ENCODE peak calls at places on chromosomes 16 and 17, in seven cellular contexts. U is uterus, J is H1, Z is body of pancreas, R is esophagus squamous epithelium, Y is lower leg skin, L is tibial nerve. O is an unnamed sample.

GRCh38 chr16:83501481-83501880 is 306.3 kb upstream of the HSBP1 start:
- DNase-seq in U (no peak), J (no peak), Z (no peak), R (no peak), Y (no peak), L (no peak), O (no peak)

GRCh38 chr16:78594191-78594590 is 494.7 kb downstream of the WWOX start:
- DNase-seq in U (no peak), J (no peak), Z (no peak), R (no peak), Y (no peak), L (no peak), O (no peak)

GRCh38 chr17:11404431-11404830 is 163.4 kb downstream of the SHISA6 start:
- DNase-seq in U (no peak), J (no peak), Z (peak; percentile 2), R (no peak), Y (no peak), L (no peak), O (no peak)

GRCh38 chr16:73020409-73020884 is 27.5 kb downstream of the ZFHX3 start:
- DNase-seq in U (no peak), J (no peak), Z (peak; percentile 97), R (no peak), Y (peak; percentile 66), L (peak; percentile 73), O (peak; percentile 80)

GRCh38 chr16:49598386-49599170 is 225.0 kb downstream of the C16orf78 start:
- DNase-seq in U (peak; percentile 8), J (peak; percentile 17), Z (no peak), R (no peak), Y (no peak), L (no peak), O (no peak)

GRCh38 chr17:44005865-44006580 is 1.6 kb downstream of the NAGS start:
- DNase-seq in U (no peak), J (peak; percentile 83), Z (peak; percentile 55), R (no peak), Y (no peak), L (no peak), O (no peak)

GRCh38 chr17:78652024-78652423 is 74.8 kb upstream of the DNAH17 start:
- DNase-seq in U (no peak), J (no peak), Z (no peak), R (no peak), Y (no peak), L (no peak), O (no peak)

GRCh38 chr17:59378621-59379194 is 47.3 kb downstream of the YPEL2 start:
- DNase-seq in U (peak; percentile 60), J (no peak), Z (no peak), R (no peak), Y (no peak), L (no peak), O (peak; percentile 55)

GRCh38 chr17:82870091-82870491 is 30.3 kb upstream of the ZNF750 start:
- DNase-seq in U (no peak), J (no peak), Z (no peak), R (no peak), Y (no peak), L (no peak), O (no peak)

GRCh38 chr17:3961564-3962047 is 2.6 kb downstream of the ATP2A3 start:
- DNase-seq in U (no peak), J (no peak), Z (no peak), R (peak; percentile 40), Y (no peak), L (no peak), O (no peak)

GRCh38 chr17:42459256-42459982 is 741 bp downstream of the ATP6V0A1 start:
- DNase-seq in U (peak; percentile 68), J (no peak), Z (peak; percentile 50), R (no peak), Y (peak; percentile 36), L (peak; percentile 72), O (no peak)

GRCh38 chr16:57590654-57591085 is 37.8 kb upstream of the ADGRG1 start:
- DNase-seq in U (peak; percentile 38), J (no peak), Z (no peak), R (no peak), Y (no peak), L (no peak), O (peak; percentile 48)

GRCh38 chr17:79970576-79971068 is 65.0 kb downstream of the TBC1D16 start:
- DNase-seq in U (no peak), J (no peak), Z (peak; percentile 70), R (no peak), Y (no peak), L (no peak), O (peak; percentile 46)

GRCh38 chr16:67969286-67970039 is 1.0 kb upstream of the SLC12A4 start:
- DNase-seq in U (no peak), J (peak; percentile 65), Z (no peak), R (no peak), Y (no peak), L (no peak), O (no peak)

GRCh38 chr17:43040655-43041054 is 15.6 kb downstream of the RND2 start:
- DNase-seq in U (no peak), J (no peak), Z (no peak), R (no peak), Y (no peak), L (no peak), O (no peak)

GRCh38 chr16:85484337-85485295 is 128.5 kb upstream of the GSE1 start:
- DNase-seq in U (no peak), J (no peak), Z (peak; percentile 38), R (no peak), Y (no peak), L (no peak), O (no peak)

GRCh38 chr16:14050297-14051027 is 20.7 kb upstream of the MRTFB start:
- DNase-seq in U (no peak), J (peak; percentile 57), Z (no peak), R (no peak), Y (no peak), L (no peak), O (peak; percentile 12)

GRCh38 chr16:87411375-87412271 is 19.5 kb downstream of the MAP1LC3B start:
- DNase-seq in U (no peak), J (no peak), Z (no peak), R (no peak), Y (no peak), L (no peak), O (no peak)

GRCh38 chr16:86761117-86761971 is 183.0 kb downstream of the FOXL1 start:
- DNase-seq in U (no peak), J (peak; percentile 92), Z (peak; percentile 7), R (no peak), Y (no peak), L (peak; percentile 68), O (peak; percentile 69)

GRCh38 chr16:89160977-89161701 is 10.4 kb upstream of the CDH15 start:
- DNase-seq in U (no peak), J (no peak), Z (no peak), R (no peak), Y (no peak), L (no peak), O (no peak)

DNA sequence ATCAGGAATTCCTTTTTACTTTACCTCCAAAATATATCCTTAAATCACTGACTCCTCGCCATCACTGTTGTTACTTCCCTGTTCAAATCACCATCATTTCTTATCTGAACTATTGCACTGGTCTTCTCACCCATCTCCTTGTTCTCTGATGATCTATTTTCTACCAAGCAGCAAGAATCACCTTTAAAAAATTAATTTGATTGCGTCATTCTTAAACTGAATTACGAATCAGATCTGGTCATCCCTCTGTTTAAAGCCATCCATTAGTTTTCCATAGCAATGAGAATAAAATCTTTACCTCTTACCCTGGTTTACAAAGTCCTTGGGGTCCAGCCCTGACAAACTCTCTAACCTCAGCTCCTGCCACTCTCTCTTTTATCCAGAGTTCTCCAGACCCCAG is 14.6 kb downstream of the PCTP start:
- DNase-seq in U (no peak), J (no peak), Z (no peak), R (no peak), Y (no peak), L (no peak), O (no peak)
- TF ChIP-seq POLR2A in U (no peak), J (no peak), Z (no peak), R (no peak), Y (no peak), L (no peak), O (no peak)

GRCh38 chr16:1355591-1355990 is 3.9 kb downstream of the GNPTG start:
- DNase-seq in U (no peak), J (no peak), Z (no peak), R (no peak), Y (no peak), L (no peak), O (no peak)

GRCh38 chr16:1356061-1356900 is 4.5 kb downstream of the GNPTG start:
- DNase-seq in U (no peak), J (no peak), Z (no peak), R (no peak), Y (no peak), L (no peak), O (no peak)

GRCh38 chr16:1354815-1355214 is 3.1 kb downstream of the GNPTG start:
- DNase-seq in U (no peak), J (no peak), Z (no peak), R (no peak), Y (no peak), L (no peak), O (no peak)

GRCh38 chr16:1361685-1362360 is 10.1 kb downstream of the GNPTG start:
- DNase-seq in U (no peak), J (no peak), Z (no peak), R (no peak), Y (no peak), L (no peak), O (no peak)

GRCh38 chr16:1357906-1358566 is 6.3 kb downstream of the GNPTG start:
- DNase-seq in U (no peak), J (no peak), Z (no peak), R (no peak), Y (no peak), L (no peak), O (no peak)
- TF ChIP-seq POLR2A in U (no peak), J (no peak), Z (no peak), R (no peak), Y (no peak), L (no peak), O (no peak)

GRCh38 chr16:23556881-23557778 is at the start of the genes EARS2 and UBFD1:
- DNase-seq in U (peak; percentile 96), J (peak; percentile 100), Z (peak; percentile 99), R (peak; percentile 92), Y (peak; percentile 96), L (peak; percentile 96), O (peak; percentile 93)
- TF ChIP-seq POLR2A in U (peak; percentile 37), J (peak; percentile 89), Z (peak; percentile 64), R (no peak), Y (no peak), L (no peak), O (peak; percentile 53)

GRCh38 chr16:59179446-59180082 is 445.4 kb upstream of the GOT2 start:
- DNase-seq in U (no peak), J (no peak), Z (no peak), R (no peak), Y (no peak), L (no peak), O (no peak)
- TF ChIP-seq POLR2A in U (no peak), J (no peak), Z (no peak), R (no peak), Y (no peak), L (no peak), O (no peak)

O was measured in H54.